ENCODE peak calls at places on chromosome 1, in eight cellular contexts. One of them, this sample, is unnamed.

GRCh38 chr1:197948926-197949899 is 32.0 kb downstream of the LHX9 start:
- DNase-seq in neural progenitor cell: no peak
- DNase-seq in astrocyte of the spinal cord: no peak
- DNase-seq in tibial nerve: no peak
- DNase-seq in brain microvascular endothelial cell: no peak
- DNase-seq in fibroblast of villous mesenchyme: no peak
- DNase-seq in pancreas: no peak
- DNase-seq in AG04450: no peak
- DNase-seq in this sample: no peak

GRCh38 chr1:12435639-12436344 is 182.2 kb downstream of the DHRS3 start:
- DNase-seq in neural progenitor cell: no peak
- DNase-seq in astrocyte of the spinal cord: peak
- DNase-seq in tibial nerve: no peak
- DNase-seq in brain microvascular endothelial cell: peak
- DNase-seq in fibroblast of villous mesenchyme: no peak
- DNase-seq in pancreas: no peak
- DNase-seq in AG04450: no peak
- DNase-seq in this sample: no peak

GRCh38 chr1:27306892-27307850 is 14.8 kb upstream of the TMEM222 start:
- DNase-seq in neural progenitor cell: peak
- DNase-seq in astrocyte of the spinal cord: no peak
- DNase-seq in tibial nerve: no peak
- DNase-seq in brain microvascular endothelial cell: no peak
- DNase-seq in fibroblast of villous mesenchyme: no peak
- DNase-seq in pancreas: no peak
- DNase-seq in AG04450: no peak
- DNase-seq in this sample: no peak

GRCh38 chr1:162159515-162159914 is 90.0 kb downstream of the NOS1AP start:
- DNase-seq in neural progenitor cell: no peak
- DNase-seq in astrocyte of the spinal cord: no peak
- DNase-seq in tibial nerve: no peak
- DNase-seq in brain microvascular endothelial cell: no peak
- DNase-seq in fibroblast of villous mesenchyme: no peak
- DNase-seq in pancreas: no peak
- DNase-seq in AG04450: no peak
- DNase-seq in this sample: no peak

GRCh38 chr1:100581096-100581705 is 43.3 kb downstream of the GPR88 start:
- DNase-seq in neural progenitor cell: no peak
- DNase-seq in astrocyte of the spinal cord: no peak
- DNase-seq in tibial nerve: no peak
- DNase-seq in brain microvascular endothelial cell: no peak
- DNase-seq in fibroblast of villous mesenchyme: no peak
- DNase-seq in pancreas: no peak
- DNase-seq in AG04450: no peak
- DNase-seq in this sample: no peak

GRCh38 chr1:35894183-35894582 is 11.2 kb downstream of the AGO1 start:
- DNase-seq in neural progenitor cell: no peak
- DNase-seq in astrocyte of the spinal cord: peak
- DNase-seq in tibial nerve: peak
- DNase-seq in brain microvascular endothelial cell: peak
- DNase-seq in fibroblast of villous mesenchyme: peak
- DNase-seq in pancreas: no peak
- DNase-seq in AG04450: no peak
- DNase-seq in this sample: no peak

GRCh38 chr1:99820546-99820945 is 29.6 kb upstream of the AGL start:
- DNase-seq in neural progenitor cell: no peak
- DNase-seq in astrocyte of the spinal cord: no peak
- DNase-seq in tibial nerve: no peak
- DNase-seq in brain microvascular endothelial cell: no peak
- DNase-seq in fibroblast of villous mesenchyme: no peak
- DNase-seq in pancreas: no peak
- DNase-seq in AG04450: no peak
- DNase-seq in this sample: no peak

GRCh38 chr1:180953291-180953747 is 40.6 kb downstream of the KIAA1614 start:
- DNase-seq in neural progenitor cell: no peak
- DNase-seq in astrocyte of the spinal cord: no peak
- DNase-seq in tibial nerve: no peak
- DNase-seq in brain microvascular endothelial cell: no peak
- DNase-seq in fibroblast of villous mesenchyme: no peak
- DNase-seq in pancreas: peak
- DNase-seq in AG04450: no peak
- DNase-seq in this sample: no peak

GRCh38 chr1:25694167-25694566 is 77.6 kb downstream of the MAN1C1 start:
- DNase-seq in neural progenitor cell: no peak
- DNase-seq in astrocyte of the spinal cord: no peak
- DNase-seq in tibial nerve: peak
- DNase-seq in brain microvascular endothelial cell: no peak
- DNase-seq in fibroblast of villous mesenchyme: peak
- DNase-seq in pancreas: no peak
- DNase-seq in AG04450: no peak
- DNase-seq in this sample: peak

GRCh38 chr1:98077691-98078090 is 156.9 kb upstream of the DPYD start:
- DNase-seq in neural progenitor cell: no peak
- DNase-seq in astrocyte of the spinal cord: no peak
- DNase-seq in tibial nerve: no peak
- DNase-seq in brain microvascular endothelial cell: no peak
- DNase-seq in fibroblast of villous mesenchyme: no peak
- DNase-seq in pancreas: no peak
- DNase-seq in AG04450: no peak
- DNase-seq in this sample: peak

GRCh38 chr1:156080598-156081173 is 1.6 kb downstream of the MEX3A start:
- DNase-seq in neural progenitor cell: peak
- DNase-seq in astrocyte of the spinal cord: no peak
- DNase-seq in tibial nerve: no peak
- DNase-seq in brain microvascular endothelial cell: no peak
- DNase-seq in fibroblast of villous mesenchyme: no peak
- DNase-seq in pancreas: no peak
- DNase-seq in AG04450: no peak
- DNase-seq in this sample: no peak
- H3K4me3 ChIP-seq in neural progenitor cell: peak
- H3K4me3 ChIP-seq in astrocyte of the spinal cord: peak
- H3K4me3 ChIP-seq in tibial nerve: no peak
- H3K4me3 ChIP-seq in brain microvascular endothelial cell: peak
- H3K4me3 ChIP-seq in fibroblast of villous mesenchyme: peak
- H3K4me3 ChIP-seq in pancreas: no peak
- H3K4me3 ChIP-seq in AG04450: peak
- H3K4me3 ChIP-seq in this sample: peak

GRCh38 chr1:2913091-2913490 is 108.2 kb upstream of the ACTRT2 start:
- DNase-seq in neural progenitor cell: no peak
- DNase-seq in astrocyte of the spinal cord: no peak
- DNase-seq in tibial nerve: no peak
- DNase-seq in brain microvascular endothelial cell: no peak
- DNase-seq in fibroblast of villous mesenchyme: no peak
- DNase-seq in pancreas: no peak
- DNase-seq in AG04450: no peak
- DNase-seq in this sample: no peak

GRCh38 chr1:2916706-2917105 is 104.6 kb upstream of the ACTRT2 start:
- DNase-seq in neural progenitor cell: no peak
- DNase-seq in astrocyte of the spinal cord: no peak
- DNase-seq in tibial nerve: no peak
- DNase-seq in brain microvascular endothelial cell: no peak
- DNase-seq in fibroblast of villous mesenchyme: no peak
- DNase-seq in pancreas: no peak
- DNase-seq in AG04450: no peak
- DNase-seq in this sample: no peak

GRCh38 chr1:2912424-2912823 is 108.8 kb upstream of the ACTRT2 start:
- DNase-seq in neural progenitor cell: no peak
- DNase-seq in astrocyte of the spinal cord: no peak
- DNase-seq in tibial nerve: no peak
- DNase-seq in brain microvascular endothelial cell: no peak
- DNase-seq in fibroblast of villous mesenchyme: no peak
- DNase-seq in pancreas: no peak
- DNase-seq in AG04450: no peak
- DNase-seq in this sample: no peak

GRCh38 chr1:2916153-2916552 is 105.1 kb upstream of the ACTRT2 start:
- DNase-seq in neural progenitor cell: no peak
- DNase-seq in astrocyte of the spinal cord: no peak
- DNase-seq in tibial nerve: no peak
- DNase-seq in brain microvascular endothelial cell: no peak
- DNase-seq in fibroblast of villous mesenchyme: no peak
- DNase-seq in pancreas: no peak
- DNase-seq in AG04450: no peak
- DNase-seq in this sample: no peak

GRCh38 chr1:2914702-2915101 is 106.6 kb upstream of the ACTRT2 start:
- DNase-seq in neural progenitor cell: no peak
- DNase-seq in astrocyte of the spinal cord: no peak
- DNase-seq in tibial nerve: no peak
- DNase-seq in brain microvascular endothelial cell: no peak
- DNase-seq in fibroblast of villous mesenchyme: no peak
- DNase-seq in pancreas: no peak
- DNase-seq in AG04450: no peak
- DNase-seq in this sample: no peak
- TF ChIP-seq CTCF in neural progenitor cell: no peak
- TF ChIP-seq CTCF in astrocyte of the spinal cord: no peak
- TF ChIP-seq CTCF in tibial nerve: no peak
- TF ChIP-seq CTCF in brain microvascular endothelial cell: no peak
- TF ChIP-seq CTCF in fibroblast of villous mesenchyme: no peak
- TF ChIP-seq CTCF in pancreas: no peak
- TF ChIP-seq CTCF in AG04450: no peak
- TF ChIP-seq CTCF in this sample: no peak

GRCh38 chr1:151990856-151991198 is 2.8 kb downstream of the S100A10 start:
- DNase-seq in neural progenitor cell: no peak
- DNase-seq in astrocyte of the spinal cord: peak
- DNase-seq in tibial nerve: peak
- DNase-seq in brain microvascular endothelial cell: peak
- DNase-seq in fibroblast of villous mesenchyme: peak
- DNase-seq in pancreas: no peak
- DNase-seq in AG04450: no peak
- DNase-seq in this sample: peak
- H3K4me3 ChIP-seq in neural progenitor cell: no peak
- H3K4me3 ChIP-seq in astrocyte of the spinal cord: peak
- H3K4me3 ChIP-seq in tibial nerve: no peak
- H3K4me3 ChIP-seq in brain microvascular endothelial cell: no peak
- H3K4me3 ChIP-seq in fibroblast of villous mesenchyme: peak
- H3K4me3 ChIP-seq in pancreas: no peak
- H3K4me3 ChIP-seq in AG04450: peak
- H3K4me3 ChIP-seq in this sample: peak

GRCh38 chr1:220843481-220844011 is 35.7 kb upstream of the HLX start:
- DNase-seq in neural progenitor cell: no peak
- DNase-seq in astrocyte of the spinal cord: peak
- DNase-seq in tibial nerve: peak
- DNase-seq in brain microvascular endothelial cell: peak
- DNase-seq in fibroblast of villous mesenchyme: peak
- DNase-seq in pancreas: no peak
- DNase-seq in AG04450: no peak
- DNase-seq in this sample: no peak

GRCh38 chr1:220841293-220841692 is 38.0 kb upstream of the HLX start:
- DNase-seq in neural progenitor cell: no peak
- DNase-seq in astrocyte of the spinal cord: no peak
- DNase-seq in tibial nerve: no peak
- DNase-seq in brain microvascular endothelial cell: no peak
- DNase-seq in fibroblast of villous mesenchyme: peak
- DNase-seq in pancreas: no peak
- DNase-seq in AG04450: no peak
- DNase-seq in this sample: no peak
- TF ChIP-seq CTCF in neural progenitor cell: peak
- TF ChIP-seq CTCF in astrocyte of the spinal cord: no peak
- TF ChIP-seq CTCF in tibial nerve: no peak
- TF ChIP-seq CTCF in brain microvascular endothelial cell: no peak
- TF ChIP-seq CTCF in fibroblast of villous mesenchyme: peak
- TF ChIP-seq CTCF in pancreas: no peak
- TF ChIP-seq CTCF in AG04450: peak
- TF ChIP-seq CTCF in this sample: peak